ENCODE peak calls at places on chromosomes 16 and 17, in four cellular contexts. Q is fibroblast of mammary gland, R is fibroblast of villous mesenchyme, I is astrocyte of the spinal cord. O is an unnamed sample.

GRCh38 chr16:28191364-28191985 is 20.3 kb downstream of the XPO6 start:
- DNase-seq in Q (no peak), R (no peak), I (no peak), O (no peak)

GRCh38 chr17:4142107-4142900 is 526 bp downstream of the ZZEF1 start:
- DNase-seq in Q (no peak), R (peak), I (peak), O (peak)

GRCh38 chr17:5019475-5019956 is 15.7 kb downstream of the SLC52A1 start:
- DNase-seq in Q (peak), R (no peak), I (no peak), O (peak)

GRCh38 chr17:55086635-55087058 is 118.1 kb downstream of the STXBP4 start:
- DNase-seq in Q (peak), R (peak), I (peak), O (no peak)

GRCh38 chr17:4407216-4407615 is 26.5 kb upstream of the SPNS3 start:
- DNase-seq in Q (no peak), R (no peak), I (no peak), O (no peak)

GRCh38 chr16:31128711-31129567 is 6.6 kb downstream of the PRSS8 start:
- DNase-seq in Q (no peak), R (no peak), I (no peak), O (no peak)

GRCh38 chr16:88523381-88524159 is 46.6 kb upstream of the ZC3H18 start:
- DNase-seq in Q (no peak), R (no peak), I (no peak), O (no peak)

GRCh38 chr16:14003119-14003570 is 68.0 kb upstream of the MRTFB start:
- DNase-seq in Q (peak), R (peak), I (peak), O (no peak)

GRCh38 chr16:64346080-64346479 is 775.8 kb downstream of the CDH11 start:
- DNase-seq in Q (no peak), R (no peak), I (no peak), O (no peak)

GRCh38 chr17:75848523-75849303 is 4.5 kb upstream of the UNC13D start:
- DNase-seq in Q (peak), R (peak), I (peak), O (peak)

DNA sequence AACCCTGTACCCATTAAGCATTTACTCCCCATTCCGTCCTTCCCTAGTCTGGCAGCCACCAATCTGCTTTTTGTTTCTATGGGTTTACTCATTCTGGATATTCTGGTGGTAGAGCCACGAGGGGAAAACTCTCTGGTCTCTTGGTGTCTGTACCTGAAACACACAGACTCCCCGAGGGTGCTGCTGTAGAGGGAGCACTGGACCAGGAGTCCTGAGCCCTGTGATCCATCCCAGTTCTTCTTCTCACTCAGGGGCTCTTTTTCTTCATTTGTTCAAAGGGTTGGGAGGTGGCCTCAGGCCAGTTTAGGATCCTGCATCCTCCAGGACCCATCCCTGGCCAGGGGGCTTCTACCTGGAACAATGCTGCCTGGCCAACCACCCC is 14.1 kb downstream of the HEXIM2 start:
- DNase-seq in Q (no peak), R (no peak), I (no peak), O (no peak)
- H3K4me3 ChIP-seq in Q (no peak), R (no peak), I (no peak), O (no peak)

DNA sequence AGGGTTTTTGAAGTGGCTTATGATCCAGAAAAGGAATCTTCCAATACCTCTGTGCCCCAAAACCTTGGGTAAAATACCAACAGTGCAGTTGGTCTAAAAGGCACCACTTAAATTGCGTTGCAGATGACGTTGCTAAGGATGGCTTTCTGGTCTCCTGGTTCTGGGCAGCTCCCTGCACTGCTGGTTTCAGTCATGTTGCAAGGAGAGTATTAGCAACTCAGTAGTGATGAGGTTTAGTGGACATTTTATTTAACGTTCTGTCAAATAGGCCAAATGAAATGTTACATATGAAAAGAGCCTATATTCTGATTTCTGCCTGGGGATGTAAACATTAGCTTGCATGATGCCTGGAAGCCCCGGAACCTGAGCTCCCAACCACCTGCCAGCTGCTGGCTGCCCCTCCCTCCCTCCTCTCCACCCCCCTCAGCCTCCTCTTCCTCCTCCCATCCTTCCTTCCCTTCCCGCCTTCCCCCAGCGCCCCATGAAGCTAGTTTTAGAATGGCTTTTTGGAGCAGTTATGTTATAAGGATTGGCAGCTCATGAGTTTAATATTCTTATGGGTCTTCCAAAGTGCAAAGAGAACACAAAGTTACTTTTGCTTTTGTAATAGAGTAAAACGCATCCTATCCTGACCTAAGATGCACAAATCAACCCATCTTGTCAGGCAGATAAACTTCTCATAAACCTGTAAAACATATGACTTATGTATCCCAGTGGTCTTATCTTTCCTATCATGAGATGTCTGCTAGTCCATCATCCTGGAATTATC is 20.7 kb downstream of the CD7 start:
- DNase-seq in Q (peak), R (peak), I (no peak), O (no peak)
- H3K4me3 ChIP-seq in Q (peak), R (peak), I (peak), O (no peak)

GRCh38 chr17:35242805-35243458 is at the start of gene SLFN5:
- DNase-seq in Q (peak), R (peak), I (peak), O (peak)

GRCh38 chr17:35242158-35242804 is 591 bp upstream of the SLFN5 start:
- DNase-seq in Q (peak), R (no peak), I (peak), O (peak)

GRCh38 chr17:35245196-35245486 is 2.3 kb downstream of the SLFN5 start:
- DNase-seq in Q (peak), R (peak), I (peak), O (no peak)

GRCh38 chr17:35244345-35245195 is 1.7 kb downstream of the SLFN5 start:
- DNase-seq in Q (peak), R (peak), I (peak), O (no peak)

DNA sequence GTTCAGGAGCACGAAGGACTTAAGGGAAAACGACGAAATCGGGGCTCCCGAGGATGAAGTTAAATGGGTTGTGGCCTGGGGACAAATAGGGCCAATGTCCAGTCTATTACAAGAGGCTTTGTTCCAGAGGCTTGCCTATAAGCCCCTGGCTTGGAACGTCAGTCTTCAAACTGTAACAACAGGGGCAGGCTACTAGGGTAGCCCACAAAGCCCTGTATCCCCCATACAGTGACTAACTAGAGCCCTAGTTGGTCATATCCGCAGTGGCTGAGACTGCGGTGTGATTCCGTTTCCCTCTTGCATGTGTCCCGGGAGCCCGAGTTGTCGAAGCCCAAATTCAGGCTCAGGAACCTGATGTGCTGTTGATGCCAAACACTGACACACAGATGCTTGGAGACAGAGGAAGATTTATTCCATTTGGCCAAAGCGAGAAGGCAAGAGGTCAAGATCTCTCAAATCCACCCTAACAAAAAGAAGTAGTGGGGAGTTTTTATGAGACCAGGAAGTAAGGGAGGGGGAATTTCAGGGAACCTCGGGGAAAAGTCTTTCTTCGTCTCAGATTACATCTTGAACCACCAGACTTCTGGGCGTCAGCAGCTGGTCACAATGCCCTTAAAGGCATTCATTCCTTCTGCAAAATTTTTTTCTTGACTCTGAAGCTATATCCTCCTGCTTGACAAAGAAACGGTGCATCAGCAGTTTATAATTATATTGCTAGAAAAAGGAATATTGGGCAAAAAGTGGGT is 760 bp downstream of the SLFN5 start:
- DNase-seq in Q (peak), R (peak), I (peak), O (no peak)
- H3K4me3 ChIP-seq in Q (peak), R (peak), I (peak), O (peak)

DNA sequence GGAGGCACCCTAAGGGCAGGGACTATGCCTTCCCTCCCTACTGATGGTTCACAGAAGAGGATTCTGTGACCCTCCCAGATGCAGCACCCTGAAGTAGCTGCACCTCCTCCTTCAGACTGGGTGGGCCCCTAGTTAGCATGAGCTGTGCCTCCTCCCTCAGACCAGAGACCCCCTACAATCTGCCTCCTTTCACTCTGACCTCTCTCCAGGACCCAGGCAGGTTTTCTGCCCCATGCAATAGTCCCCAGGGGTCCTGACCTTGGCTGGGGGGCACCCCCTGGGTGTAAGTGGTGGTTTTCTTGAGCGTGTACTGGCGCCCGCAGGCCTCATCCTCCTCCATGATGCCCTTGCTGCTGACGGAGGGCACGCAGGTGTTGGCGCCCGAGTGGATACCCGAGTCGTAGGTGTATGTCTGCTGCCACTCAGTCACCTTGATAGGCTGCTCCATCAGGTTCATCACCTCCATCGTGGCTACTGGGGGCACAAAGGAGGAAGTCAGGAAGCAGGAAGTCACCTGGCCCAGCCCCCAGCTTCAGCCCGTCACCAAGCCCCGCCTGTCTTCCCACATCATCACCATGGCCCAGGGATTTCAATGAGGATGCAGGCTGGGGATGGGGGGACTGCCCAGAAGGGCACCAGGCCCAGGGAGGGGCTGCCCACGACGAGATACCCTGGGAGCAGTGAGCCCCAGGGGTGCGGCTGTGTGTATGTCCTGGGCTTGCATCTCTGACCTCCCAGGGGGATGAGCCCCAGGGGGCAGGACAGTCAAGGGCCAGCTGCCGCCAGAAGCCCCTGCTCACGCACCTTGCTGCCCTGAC is 14.9 kb downstream of the JUP start:
- DNase-seq in Q (no peak), R (no peak), I (no peak), O (no peak)
- H3K4me3 ChIP-seq in Q (no peak), R (no peak), I (no peak), O (no peak)

GRCh38 chr17:12909511-12909910 is 108.3 kb downstream of the ELAC2 start:
- DNase-seq in Q (no peak), R (no peak), I (no peak), O (no peak)
- H3K4me3 ChIP-seq in Q (no peak), R (no peak), I (no peak), O (no peak)

DNA sequence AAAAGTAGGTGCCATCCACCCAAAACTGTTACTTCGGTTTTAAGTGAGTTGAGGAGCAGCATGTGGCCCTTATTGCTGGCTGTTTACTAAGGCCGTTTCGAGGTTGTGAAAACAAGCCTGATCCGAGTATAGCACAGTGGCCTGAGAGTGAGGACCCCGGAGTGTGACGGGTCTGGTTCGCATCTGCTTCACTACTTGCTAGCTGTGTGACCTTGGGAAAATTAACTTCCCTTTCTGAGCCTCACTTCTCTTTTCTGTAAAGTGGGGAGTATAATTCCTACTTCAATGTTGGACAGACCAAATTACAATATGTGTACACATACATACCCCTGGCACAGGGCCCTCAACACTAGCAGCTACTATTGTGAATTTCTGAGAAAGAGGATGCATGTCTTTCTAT is 11.7 kb upstream of the HEATR6 start:
- DNase-seq in Q (no peak), R (no peak), I (no peak), O (no peak)
- H3K4me3 ChIP-seq in Q (no peak), R (no peak), I (no peak), O (no peak)

GRCh38 chr16:50534958-50535357 is 13.2 kb upstream of the NKD1 start:
- DNase-seq in Q (no peak), R (no peak), I (no peak), O (no peak)
- H3K4me3 ChIP-seq in Q (no peak), R (no peak), I (no peak), O (no peak)

O was measured in WERI-Rb-1.